ENCODE peak calls at places on chromosomes 16 and 17, in nine cellular contexts. H, Y, W, L, S, G, M, R and X are unnamed samples. For H3K4me1, the result is how much of the 10 kb centered on the place peaks cover.

GRCh38 chr16:56372938-56373337 is 52.4 kb downstream of the AMFR start:
- DNase-seq in H (no peak), Y (no peak), W (no peak), L (no peak), S (no peak), G (no peak), M (no peak), R (no peak), X (no peak)

GRCh38 chr17:44967026-44967906 is 837 bp downstream of the C1QL1 start:
- DNase-seq in H (no peak), Y (no peak), W (no peak), L (no peak), S (no peak), G (no peak), M (peak), R (no peak), X (no peak)

GRCh38 chr17:77404812-77405581 is 264.2 kb downstream of the SEC14L1 start:
- DNase-seq in H (peak), Y (peak), W (peak), L (peak), S (peak), G (no peak), M (no peak), R (peak), X (no peak)

GRCh38 chr17:5705876-5706420 is 121.6 kb upstream of the NLRP1 start:
- DNase-seq in H (no peak), Y (no peak), W (no peak), L (no peak), S (no peak), G (no peak), M (no peak), R (no peak), X (no peak)

GRCh38 chr17:70137451-70138230 is 31.7 kb upstream of the KCNJ2 start:
- DNase-seq in H (no peak), Y (peak), W (no peak), L (peak), S (no peak), G (peak), M (no peak), R (peak), X (no peak)

GRCh38 chr17:6752068-6752909 is 3.6 kb upstream of the XAF1 start:
- DNase-seq in H (no peak), Y (peak), W (no peak), L (peak), S (peak), G (peak), M (no peak), R (peak), X (no peak)

GRCh38 chr17:62948370-62948769 is 17.7 kb upstream of the TANC2 start:
- DNase-seq in H (no peak), Y (no peak), W (no peak), L (no peak), S (no peak), G (no peak), M (no peak), R (no peak), X (no peak)

GRCh38 chr17:48471807-48472484 is 41.9 kb upstream of the SKAP1 start:
- DNase-seq in H (no peak), Y (no peak), W (no peak), L (no peak), S (no peak), G (no peak), M (peak), R (no peak), X (no peak)

GRCh38 chr17:14690704-14691103 is 389.8 kb downstream of the HS3ST3B1 start:
- DNase-seq in H (no peak), Y (no peak), W (no peak), L (no peak), S (no peak), G (no peak), M (no peak), R (no peak), X (no peak)

GRCh38 chr16:515175-515962 is 12.1 kb upstream of the CAPN15 start:
- DNase-seq in H (no peak), Y (no peak), W (no peak), L (no peak), S (no peak), G (no peak), M (no peak), R (no peak), X (no peak)

GRCh38 chr16:29729116-29729521 is 16.7 kb downstream of the C16orf54 start:
- DNase-seq in H (no peak), Y (no peak), W (no peak), L (peak), S (no peak), G (no peak), M (peak), R (no peak), X (no peak)

GRCh38 chr16:87461466-87461975 is 31.3 kb downstream of the ZCCHC14 start:
- DNase-seq in H (no peak), Y (peak), W (peak), L (peak), S (no peak), G (peak), M (peak), R (peak), X (peak)

GRCh38 chr17:43549496-43549895 is 3.4 kb upstream of the ETV4 start:
- DNase-seq in H (no peak), Y (no peak), W (no peak), L (no peak), S (no peak), G (no peak), M (no peak), R (no peak), X (no peak)

GRCh38 chr17:81095608-81095888 is 60.6 kb downstream of the BAIAP2 start:
- DNase-seq in H (peak), Y (no peak), W (no peak), L (no peak), S (peak), G (no peak), M (no peak), R (no peak), X (no peak)

GRCh38 chr16:53504161-53504663 is 1.2 kb upstream of the AKTIP start:
- DNase-seq in H (peak), Y (peak), W (no peak), L (peak), S (peak), G (peak), M (peak), R (peak), X (peak)

DNA sequence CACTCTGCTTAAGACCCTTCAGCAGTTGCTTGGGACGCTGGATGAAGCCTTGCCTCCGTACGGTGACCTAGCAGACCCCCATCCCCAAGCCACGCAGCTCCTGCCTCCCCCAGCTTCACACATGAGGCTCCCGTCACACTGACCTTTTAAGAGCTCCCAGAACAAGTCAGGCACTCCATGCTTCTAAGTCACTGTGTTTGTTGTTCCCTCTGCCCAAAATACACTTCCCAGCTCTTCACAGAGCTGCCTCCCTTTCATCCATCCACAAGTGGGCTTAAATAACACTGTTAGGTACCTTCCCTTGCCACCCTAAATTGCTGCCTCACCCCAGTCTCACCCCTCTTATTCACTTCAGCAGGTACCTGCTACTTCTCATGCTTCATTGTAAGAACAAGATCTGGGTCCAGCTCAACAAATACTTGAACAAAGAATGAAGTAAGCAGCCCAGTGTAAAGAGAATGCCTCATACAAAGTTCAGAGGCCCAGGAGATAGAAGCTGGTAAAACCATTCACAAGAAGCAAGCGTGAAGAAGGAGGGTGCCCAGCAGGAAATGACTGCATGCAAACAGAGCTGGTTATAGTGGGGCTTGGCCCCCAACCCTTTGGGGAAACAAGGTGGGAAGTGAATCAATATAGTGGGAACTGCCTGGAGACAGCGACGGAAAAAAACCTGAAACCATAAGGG is 5.8 kb downstream of the ZC3H7A start:
- DNase-seq in H (no peak), Y (peak), W (no peak), L (no peak), S (no peak), G (no peak), M (peak), R (no peak), X (no peak)
- H3K4me1 ChIP-seq in H (half or more), Y (half or more), W (half or more), L (under half), S (under half), G (half or more), M (under half), R (under half), X (under half)

DNA sequence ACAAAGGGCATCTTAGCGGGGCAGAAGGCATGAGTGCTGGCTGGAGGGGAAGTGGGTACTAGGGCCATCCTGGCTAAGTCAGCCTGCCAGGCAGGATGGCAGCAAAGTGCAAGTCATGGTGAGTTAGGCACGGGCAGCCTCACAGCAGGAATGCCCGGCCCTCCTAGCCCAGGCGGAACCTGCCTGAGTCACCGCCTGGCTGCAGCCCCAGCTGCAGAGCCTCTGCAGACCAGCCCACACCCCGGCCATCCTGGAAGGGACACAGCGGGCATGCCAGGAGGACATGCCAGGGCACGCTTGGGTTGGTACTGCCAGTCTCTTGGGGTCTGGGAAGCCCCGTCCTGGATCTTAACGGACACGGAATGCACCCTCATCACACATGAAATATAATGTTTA is 4.9 kb upstream of the ALDH3A1 start:
- DNase-seq in H (no peak), Y (peak), W (no peak), L (peak), S (no peak), G (peak), M (no peak), R (peak), X (no peak)
- H3K27ac ChIP-seq in H (no peak), Y (peak), W (no peak), L (no peak), S (no peak), G (peak), M (no peak), R (peak), X (no peak)

GRCh38 chr17:83100853-83101391 is 21.5 kb downstream of the METRNL start:
- DNase-seq in H (no peak), Y (no peak), W (no peak), L (no peak), S (peak), G (no peak), M (no peak), R (peak), X (no peak)
- H3K4me1 ChIP-seq in H (under half), Y (under half), W (under half), L (under half), S (under half), G (under half), M (under half), R (under half), X (under half)

GRCh38 chr16:86029131-86029741 is 130.3 kb downstream of the IRF8 start:
- DNase-seq in H (no peak), Y (peak), W (no peak), L (peak), S (peak), G (no peak), M (no peak), R (peak), X (no peak)
- H3K27ac ChIP-seq in H (no peak), Y (no peak), W (no peak), L (no peak), S (no peak), G (no peak), M (no peak), R (no peak), X (no peak)